ENCODE peak calls at places on chromosomes 7 and 10, in four cellular contexts. One of them, this sample, is unnamed.

GRCh38 chr7:127708788-127709187 is 56.8 kb downstream of the SND1 start:
- DNase-seq in activated gamma-delta T cell treated with Interleukin-2 at 50 U/mL for 16 hours: peak; percentile 73
- DNase-seq in NCI-H1417: peak; percentile 68
- DNase-seq in NB4: peak; percentile 87
- DNase-seq in this sample: peak; percentile 70

GRCh38 chr10:70270952-70271351 is 12.9 kb downstream of the NPFFR1 start:
- DNase-seq in activated gamma-delta T cell treated with Interleukin-2 at 50 U/mL for 16 hours: no peak
- DNase-seq in NCI-H1417: no peak
- DNase-seq in NB4: no peak
- DNase-seq in this sample: no peak

GRCh38 chr7:88789480-88790064 is 6.0 kb downstream of the TEX47 start:
- DNase-seq in activated gamma-delta T cell treated with Interleukin-2 at 50 U/mL for 16 hours: no peak
- DNase-seq in NCI-H1417: no peak
- DNase-seq in NB4: peak; percentile 27
- DNase-seq in this sample: peak; percentile 17

GRCh38 chr10:126618466-126618865 is 52.0 kb downstream of the C10orf90 start:
- DNase-seq in activated gamma-delta T cell treated with Interleukin-2 at 50 U/mL for 16 hours: no peak
- DNase-seq in NCI-H1417: no peak
- DNase-seq in NB4: no peak
- DNase-seq in this sample: no peak

GRCh38 chr7:132993377-132994013 is 88.4 kb downstream of the CHCHD3 start:
- DNase-seq in activated gamma-delta T cell treated with Interleukin-2 at 50 U/mL for 16 hours: no peak
- DNase-seq in NCI-H1417: no peak
- DNase-seq in NB4: no peak
- DNase-seq in this sample: no peak

GRCh38 chr7:23396222-23396621 is 74.1 kb downstream of the IGF2BP3 start:
- DNase-seq in activated gamma-delta T cell treated with Interleukin-2 at 50 U/mL for 16 hours: no peak
- DNase-seq in NCI-H1417: no peak
- DNase-seq in NB4: no peak
- DNase-seq in this sample: no peak

GRCh38 chr10:29668628-29669027 is 33.9 kb upstream of the SVIL start:
- DNase-seq in activated gamma-delta T cell treated with Interleukin-2 at 50 U/mL for 16 hours: no peak
- DNase-seq in NCI-H1417: no peak
- DNase-seq in NB4: no peak
- DNase-seq in this sample: no peak

GRCh38 chr7:43057151-43057550 is 55.3 kb upstream of the HECW1 start:
- DNase-seq in activated gamma-delta T cell treated with Interleukin-2 at 50 U/mL for 16 hours: no peak
- DNase-seq in NCI-H1417: no peak
- DNase-seq in NB4: no peak
- DNase-seq in this sample: no peak

This sample was measured in KBM-7.